ENCODE peak calls at places on chromosomes 1 and 21, in ten cellular contexts. B is transverse colon, S is endothelial cell of umbilical vein, Z is heart left ventricle, X is stomach, D is A549, Q is spleen, K is right lobe of liver, Y is K562, E is sigmoid colon. W is an unnamed sample.

GRCh38 chr1:182253319-182253718 is 138.3 kb downstream of the GLUL start:
- DNase-seq in Y (no peak), Z (no peak), B (no peak), E (no peak), X (no peak), D (no peak), K (no peak), Q (no peak), S (no peak), W (no peak)

GRCh38 chr1:2985121-2985561 is 36.1 kb upstream of the ACTRT2 start:
- DNase-seq in Z (peak), S (no peak), K (peak), Q (peak), D (no peak), E (peak), X (no peak), Y (no peak), B (no peak), W (no peak)

GRCh38 chr1:4729108-4729506 is 74.7 kb downstream of the AJAP1 start:
- DNase-seq in Z (no peak), E (no peak), B (no peak), S (no peak), X (no peak), D (no peak), Q (no peak), Y (no peak), K (no peak), W (no peak)

GRCh38 chr21:26280715-26281310 is 110.2 kb upstream of the APP start:
- DNase-seq in Q (no peak), D (no peak), K (no peak), Y (no peak), B (no peak), S (no peak), X (no peak), Z (no peak), E (no peak), W (no peak)

GRCh38 chr1:121459235-121459634 is 274.5 kb downstream of the SRGAP2C start:
- DNase-seq in B (no peak), S (no peak), X (no peak), Q (no peak), K (no peak), Y (no peak), Z (no peak), E (no peak), D (no peak), W (no peak)

GRCh38 chr1:226627050-226627755 is 78.6 kb downstream of the STUM start:
- DNase-seq in Z (no peak), E (peak), D (no peak), B (no peak), Y (no peak), X (no peak), Q (peak), K (peak), S (no peak), W (no peak)

GRCh38 chr1:113930499-113931161 is 1.5 kb downstream of the HIPK1 start:
- DNase-seq in X (no peak), Q (no peak), Z (no peak), D (peak), B (peak), S (peak), K (no peak), E (no peak), Y (peak), W (peak)

GRCh38 chr21:40504825-40505224 is 342.1 kb downstream of the DSCAM start:
- DNase-seq in Z (no peak), B (no peak), X (no peak), Y (no peak), S (no peak), Q (no peak), K (no peak), E (no peak), D (no peak), W (no peak)

GRCh38 chr1:181079382-181079781 is 9.1 kb upstream of the IER5 start:
- DNase-seq in K (no peak), D (no peak), Y (no peak), Q (no peak), E (no peak), X (no peak), Z (no peak), B (no peak), S (no peak), W (no peak)

GRCh38 chr1:226181996-226182714 is 4.4 kb downstream of the ACBD3 start:
- DNase-seq in Q (no peak), Z (peak), D (peak), Y (no peak), E (peak), K (peak), X (peak), S (peak), B (peak), W (peak)

GRCh38 chr1:173362543-173362942 is 114.6 kb upstream of the PRDX6 start:
- DNase-seq in E (no peak), X (no peak), Y (no peak), B (no peak), K (no peak), S (no peak), Q (no peak), D (no peak), Z (no peak), W (no peak)

GRCh38 chr1:29991815-29992214 is 731.6 kb downstream of the MATN1 start:
- DNase-seq in B (no peak), Y (no peak), Z (no peak), Q (no peak), X (no peak), S (no peak), D (no peak), E (no peak), K (no peak), W (no peak)

GRCh38 chr1:9653783-9654517 is 2.4 kb downstream of the PIK3CD start:
- DNase-seq in E (no peak), Y (no peak), S (no peak), Z (no peak), Q (peak), D (no peak), B (no peak), K (no peak), X (no peak), W (no peak)

GRCh38 chr1:51675177-51675780 is 58.4 kb downstream of the OSBPL9 start:
- DNase-seq in D (no peak), Q (no peak), B (no peak), E (no peak), S (no peak), K (no peak), Y (no peak), X (no peak), Z (no peak), W (no peak)

GRCh38 chr1:200040516-200041138 is 13.1 kb downstream of the NR5A2 start:
- DNase-seq in S (peak), Z (peak), K (peak), X (no peak), Y (no peak), D (peak), B (peak), Q (no peak), E (no peak), W (peak)

GRCh38 chr1:101465941-101466340 is 229.1 kb downstream of the S1PR1 start:
- DNase-seq in K (no peak), D (no peak), X (no peak), Z (no peak), Y (no peak), B (no peak), E (no peak), Q (no peak), S (no peak), W (no peak)

GRCh38 chr1:55040083-55040952 is 970 bp downstream of the PCSK9 start:
- DNase-seq in E (no peak), Y (peak), Q (peak), S (no peak), X (no peak), B (no peak), D (no peak), Z (no peak), K (peak), W (peak)

GRCh38 chr1:116474921-116475849 is 95.6 kb downstream of the CD58 start:
- DNase-seq in D (peak), B (peak), X (peak), E (no peak), Q (no peak), Z (peak), K (no peak), S (no peak), Y (no peak), W (peak)

GRCh38 chr1:32066489-32066873 is 6.3 kb upstream of the TMEM39B start:
- DNase-seq in S (peak), Q (no peak), K (peak), E (peak), B (peak), D (peak), Y (no peak), Z (peak), X (peak), W (peak)

GRCh38 chr1:165222580-165222979 is 133.9 kb downstream of the LMX1A start:
- DNase-seq in D (no peak), E (no peak), B (no peak), Z (no peak), S (no peak), Q (no peak), K (no peak), X (no peak), Y (no peak), W (no peak)

GRCh38 chr1:178768423-178768822 is 43.4 kb downstream of the RALGPS2 start:
- DNase-seq in Z (no peak), Y (peak), X (no peak), E (no peak), S (no peak), Q (no peak), B (no peak), K (no peak), D (peak), W (no peak)

GRCh38 chr21:36854391-36854790 is 112.1 kb downstream of the HLCS start:
- DNase-seq in E (no peak), Z (peak), Y (peak), B (peak), D (peak), S (peak), K (no peak), Q (no peak), X (no peak), W (peak)

GRCh38 chr1:94335950-94336349 is 82.2 kb upstream of the ABCD3 start:
- DNase-seq in Y (peak), Z (peak), K (peak), X (peak), D (peak), B (peak), E (peak), S (peak), Q (no peak), W (peak)

DNA sequence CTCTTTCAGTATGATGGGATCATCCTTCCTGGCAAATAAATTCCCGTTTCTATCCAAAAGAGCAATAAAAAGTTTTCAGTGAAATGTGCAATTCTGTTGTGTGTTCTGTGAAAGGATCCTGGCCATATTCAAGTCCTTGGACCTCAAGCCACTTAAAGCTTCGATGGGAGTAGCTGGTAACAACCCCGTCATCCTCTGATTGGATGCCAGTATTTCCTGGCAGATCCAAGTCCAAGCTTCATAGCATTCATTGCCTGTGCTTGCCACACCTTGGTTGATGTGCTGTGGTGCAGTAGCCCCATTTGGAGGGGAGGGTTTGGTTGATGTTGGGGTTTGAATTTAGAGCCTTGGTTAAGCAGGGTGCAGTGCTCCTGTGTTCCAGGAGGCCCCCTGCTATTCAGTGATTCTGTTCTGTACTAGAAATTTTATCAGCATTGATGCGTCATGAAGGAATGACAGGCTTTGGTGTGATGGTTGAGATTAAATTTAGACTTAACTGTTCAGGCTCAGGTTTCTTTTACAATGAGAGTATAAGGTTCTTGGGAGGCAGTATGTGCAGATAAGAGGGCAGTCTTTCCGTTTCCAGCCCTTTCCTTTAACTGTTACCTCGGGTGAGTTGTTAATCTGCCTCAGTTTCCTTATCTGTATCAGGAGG is 4.9 kb downstream of the RPL11 start:
- DNase-seq in Q (no peak), K (no peak), B (peak), Z (no peak), X (no peak), Y (peak), S (no peak), D (no peak), E (no peak), W (no peak)
- H3K27ac ChIP-seq in Q (no peak), K (no peak), B (no peak), Z (no peak), X (no peak), Y (no peak), S (no peak), D (no peak), E (no peak), W (no peak)

GRCh38 chr21:16589499-16589898 is 859.7 kb downstream of the USP25 start:
- DNase-seq in K (no peak), X (no peak), Z (no peak), B (no peak), E (no peak), S (no peak), D (no peak), Q (no peak), Y (no peak), W (no peak)

GRCh38 chr21:16589046-16589445 is 859.3 kb downstream of the USP25 start:
- DNase-seq in S (no peak), K (no peak), D (no peak), Q (no peak), E (no peak), Y (no peak), X (no peak), Z (no peak), B (no peak), W (no peak)

GRCh38 chr21:16587671-16588379 is 858.0 kb downstream of the USP25 start:
- DNase-seq in Y (no peak), S (peak), K (peak), D (no peak), Z (peak), E (peak), Q (no peak), B (no peak), X (no peak), W (peak)

GRCh38 chr21:16588433-16588860 is 858.7 kb downstream of the USP25 start:
- DNase-seq in X (peak), Y (no peak), E (peak), D (peak), Q (no peak), Z (peak), B (peak), K (peak), S (no peak), W (peak)

GRCh38 chr21:16587141-16587570 is 857.4 kb downstream of the USP25 start:
- DNase-seq in K (peak), S (peak), E (peak), B (peak), X (peak), Y (no peak), D (peak), Q (no peak), Z (peak), W (peak)
- TF ChIP-seq POLR2A in K (no peak), S (no peak), E (no peak), B (no peak), X (no peak), Y (no peak), D (no peak), Q (no peak), Z (no peak), W (no peak)

GRCh38 chr1:99502400-99502799 is 143.5 kb upstream of the PALMD start:
- DNase-seq in Q (no peak), Y (no peak), Z (no peak), K (no peak), X (no peak), S (no peak), B (no peak), E (no peak), D (no peak), W (no peak)
- H3K27ac ChIP-seq in Q (no peak), Y (no peak), Z (no peak), K (no peak), X (no peak), S (no peak), B (no peak), E (no peak), D (no peak), W (no peak)

DNA sequence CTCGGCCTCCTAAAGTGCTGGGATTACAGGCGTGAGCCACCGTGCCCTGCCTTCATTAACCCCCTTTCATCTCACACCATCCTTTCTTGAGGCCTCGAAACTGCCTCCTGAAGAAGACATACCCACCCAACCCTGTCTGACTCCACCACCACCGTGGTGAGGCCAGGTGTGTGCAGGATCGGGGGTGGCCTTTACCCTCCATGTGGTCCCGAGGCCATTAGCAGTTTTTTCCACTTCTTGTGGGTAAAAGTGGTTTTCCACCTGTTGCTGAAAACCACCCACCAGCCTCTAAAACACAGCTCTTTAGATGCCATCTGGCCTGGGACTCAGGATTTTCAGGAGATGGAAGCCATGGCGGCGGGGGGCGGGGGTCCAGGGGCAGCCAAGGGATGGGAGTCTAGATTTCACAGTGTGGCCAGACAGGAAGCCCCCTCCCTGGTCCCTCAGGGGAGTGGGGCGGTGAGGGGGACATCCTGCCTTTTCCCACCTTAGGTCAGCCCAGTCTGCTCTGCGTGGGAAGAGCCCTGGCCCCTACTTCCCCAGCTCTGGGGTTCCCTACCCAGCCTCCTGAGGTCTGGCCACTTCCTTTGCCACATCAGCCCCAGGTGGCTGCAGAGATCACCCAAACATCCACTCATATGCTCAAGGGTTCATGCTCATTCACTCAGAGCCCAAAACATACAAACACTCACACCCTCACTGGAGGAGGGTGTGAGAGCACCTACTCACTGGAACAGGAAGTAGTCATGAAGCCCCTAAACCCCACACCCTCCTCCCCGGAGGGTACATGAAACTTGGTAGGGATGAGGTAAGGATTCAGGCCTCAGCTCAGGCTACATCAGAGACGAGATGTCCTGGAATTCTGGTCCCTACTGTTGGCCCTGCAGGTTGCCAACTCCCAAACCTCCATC is 2.3 kb downstream of the FGR start:
- DNase-seq in X (no peak), E (no peak), Y (no peak), B (no peak), K (no peak), Z (no peak), Q (peak), S (no peak), D (no peak), W (no peak)
- TF ChIP-seq POLR2A in X (no peak), E (no peak), Y (no peak), B (no peak), K (no peak), Z (no peak), Q (no peak), S (no peak), D (no peak), W (no peak)

DNA sequence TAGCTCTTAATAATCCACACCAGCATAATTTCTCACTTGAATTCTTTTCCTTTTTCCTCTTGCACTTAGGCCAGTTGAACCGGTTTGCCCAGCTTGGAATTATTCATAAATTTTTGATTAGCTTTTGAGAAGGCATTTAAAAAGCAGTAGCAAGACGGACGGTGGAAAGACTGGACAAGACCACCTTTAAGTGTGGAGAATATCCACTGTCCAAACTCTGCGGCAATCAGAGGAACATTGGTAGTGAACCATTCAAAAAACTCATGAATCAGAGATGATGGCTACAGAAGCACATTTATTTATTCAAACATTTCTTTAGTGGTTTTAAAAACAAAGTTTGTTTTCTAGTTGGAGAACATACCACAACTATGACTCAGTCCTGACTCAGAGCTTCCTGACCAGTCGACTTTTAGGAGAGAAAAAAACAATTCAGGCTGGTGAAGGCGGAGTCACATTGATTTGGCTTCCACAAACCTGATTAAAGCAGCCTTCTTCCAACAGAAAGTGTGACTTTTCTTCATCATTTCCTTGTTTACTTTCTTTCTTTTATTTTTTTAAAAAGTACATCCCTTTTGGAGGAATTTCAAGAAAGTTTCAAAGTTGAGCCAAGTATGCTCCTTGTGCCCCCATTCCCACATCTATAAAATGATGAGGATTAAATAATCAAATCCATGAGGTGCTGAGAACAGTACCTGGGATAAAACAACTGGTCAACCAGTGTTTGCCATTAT is 128.8 kb downstream of the ADSS2 start:
- DNase-seq in S (peak), Y (peak), Q (no peak), K (peak), E (no peak), D (peak), Z (no peak), B (no peak), X (peak), W (peak)
- H3K27ac ChIP-seq in S (peak), Y (peak), Q (peak), K (peak), E (peak), D (peak), Z (peak), B (peak), X (peak), W (peak)

DNA sequence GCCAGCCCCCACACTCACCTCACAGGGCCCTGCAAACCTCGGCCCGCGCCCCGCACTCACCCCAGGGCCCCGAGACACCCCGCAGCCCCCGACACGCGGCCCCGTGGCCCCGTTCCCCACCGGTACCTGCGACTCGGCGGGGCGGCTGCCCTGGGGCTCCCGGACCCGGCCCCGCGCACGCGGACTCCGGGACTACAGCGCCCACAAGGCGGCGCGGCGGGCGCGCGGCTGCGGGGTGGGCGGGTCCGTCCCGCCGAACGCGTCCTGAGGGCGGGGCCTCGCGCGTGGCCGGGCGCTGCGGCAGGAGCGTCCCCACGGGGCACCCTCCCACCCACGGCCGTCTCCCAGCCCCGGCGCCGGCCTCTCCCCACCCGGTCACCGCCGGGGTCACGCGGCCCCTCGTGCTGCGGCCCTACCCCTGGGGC is at the start of gene SLC19A1:
- DNase-seq in E (peak), Y (peak), Z (peak), X (peak), K (peak), B (peak), S (peak), Q (peak), D (peak), W (peak)
- TF ChIP-seq POLR2A in E (no peak), Y (no peak), Z (no peak), X (no peak), K (no peak), B (no peak), S (no peak), Q (no peak), D (peak), W (no peak)